ENCODE peak calls at places on chromosomes 12 and 14, in nine cellular contexts. C is thyroid gland, M is suprapubic skin, W is tibial nerve, G is IMR-90, I is A549, V is lower leg skin, Z is heart left ventricle, T is esophagus squamous epithelium. S is an unnamed sample.
A peak's percentile ranks its signal among the peaks of the same experiment; 100 is the strongest.

GRCh38 chr14:90388437-90388836 is 8.4 kb upstream of the CALM1 start:
- DNase-seq in I (peak; percentile 79), G (peak; percentile 90), Z (no peak), W (no peak), M (no peak), T (no peak), C (peak; percentile 60), V (no peak), S (peak; percentile 63)

GRCh38 chr12:124044021-124044420 is 71.0 kb downstream of the ZNF664 start:
- DNase-seq in M (no peak), W (no peak), G (no peak), C (no peak), T (no peak), Z (no peak), I (no peak), V (no peak), S (no peak)

GRCh38 chr14:26888592-26888991 is 290.8 kb upstream of the NOVA1 start:
- DNase-seq in T (no peak), I (no peak), C (no peak), G (no peak), M (no peak), W (no peak), V (no peak), Z (no peak), S (no peak)

GRCh38 chr14:68282479-68283377 is 463.1 kb downstream of the RAD51B start:
- DNase-seq in V (no peak), I (no peak), T (no peak), W (no peak), M (no peak), G (no peak), C (no peak), Z (no peak), S (no peak)

GRCh38 chr12:94262228-94263010 is 114.0 kb downstream of the PLXNC1 start:
- DNase-seq in G (peak; percentile 96), C (peak; percentile 99), Z (peak; percentile 91), M (peak; percentile 89), I (peak; percentile 38), W (peak; percentile 76), T (peak; percentile 56), V (peak; percentile 85), S (peak; percentile 80)

GRCh38 chr12:26017484-26018211 is 59.2 kb downstream of the RASSF8 start:
- DNase-seq in Z (peak; percentile 21), I (peak; percentile 60), C (peak; percentile 35), T (no peak), V (no peak), M (no peak), G (peak; percentile 36), W (no peak), S (no peak)

GRCh38 chr12:123364532-123365140 is at the start of gene SBNO1:
- DNase-seq in T (peak; percentile 73), Z (peak; percentile 93), G (peak; percentile 85), W (peak; percentile 85), V (peak; percentile 88), M (peak; percentile 96), C (peak; percentile 90), I (peak; percentile 94), S (peak; percentile 88)

GRCh38 chr12:124470806-124471205 is 96.6 kb downstream of the NCOR2 start:
- DNase-seq in V (no peak), Z (peak; percentile 15), G (no peak), I (no peak), T (no peak), C (no peak), M (no peak), W (no peak), S (no peak)

GRCh38 chr14:104792101-104792884 is 3.3 kb downstream of the AKT1 start:
- DNase-seq in I (no peak), C (peak; percentile 86), V (no peak), G (no peak), W (no peak), T (no peak), M (no peak), Z (peak; percentile 88), S (no peak)

GRCh38 chr12:10982244-10982643 is 4.5 kb downstream of the TAS2R50 start:
- DNase-seq in Z (no peak), W (no peak), T (no peak), G (no peak), C (no peak), V (no peak), M (no peak), I (no peak), S (no peak)

GRCh38 chr14:102654298-102654697 is 61.8 kb downstream of the RCOR1 start:
- DNase-seq in V (no peak), M (no peak), Z (no peak), I (no peak), T (no peak), C (no peak), G (no peak), W (no peak), S (no peak)

GRCh38 chr12:71938728-71939385 is at the start of gene TPH2:
- DNase-seq in Z (peak; percentile 35), T (no peak), W (no peak), V (no peak), M (no peak), C (peak; percentile 45), G (peak; percentile 68), I (peak; percentile 61), S (no peak)

GRCh38 chr14:80781968-80782367 is 159.6 kb downstream of the CEP128 start:
- DNase-seq in Z (no peak), W (no peak), G (peak; percentile 47), M (no peak), I (no peak), V (no peak), T (no peak), C (no peak), S (no peak)

DNA sequence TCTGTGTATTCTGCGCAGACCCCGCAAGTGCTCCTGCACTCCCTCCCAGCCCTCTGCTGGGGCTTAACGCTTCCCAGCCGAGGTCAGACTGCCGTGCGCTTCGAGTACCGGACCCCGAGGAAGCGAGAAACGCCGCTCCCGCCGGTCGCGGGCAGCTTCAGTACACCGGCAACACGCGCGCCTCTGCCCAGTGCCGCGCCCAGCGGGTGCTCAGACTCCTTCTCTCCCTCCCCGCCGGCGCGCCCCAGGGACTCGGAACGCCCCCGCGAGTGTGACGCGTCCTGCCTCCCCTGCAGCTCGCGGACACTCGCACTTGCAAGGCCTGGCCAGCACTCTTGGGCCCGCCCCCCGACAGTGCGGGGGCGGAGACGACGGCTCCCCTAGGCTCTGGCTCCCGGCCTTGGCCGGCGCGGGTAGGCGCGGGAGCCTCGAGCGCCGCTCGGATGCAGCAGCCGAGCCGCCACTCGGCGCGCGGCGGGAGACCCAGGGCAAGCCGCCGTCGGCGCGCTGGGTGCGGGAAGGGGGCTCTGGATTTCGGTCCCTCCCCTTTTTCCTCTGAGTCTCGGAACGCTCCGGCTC is at the start of gene PTGER2:
- DNase-seq in T (peak; percentile 14), C (peak; percentile 62), I (peak; percentile 63), V (peak; percentile 78), M (peak; percentile 92), Z (peak; percentile 83), W (peak; percentile 54), G (peak; percentile 97), S (peak; percentile 54)
- TF ChIP-seq POLR2A in T (peak; percentile 83), C (peak; percentile 37), I (no peak), V (no peak), M (peak; percentile 58), Z (no peak), W (no peak), G (peak; percentile 80), S (peak; percentile 50)

GRCh38 chr12:132517013-132517739 is 27.2 kb downstream of the FBRSL1 start:
- DNase-seq in M (no peak), Z (no peak), C (no peak), V (no peak), I (no peak), W (no peak), G (no peak), T (no peak), S (no peak)
- TF ChIP-seq POLR2A in M (no peak), Z (no peak), C (no peak), V (no peak), I (no peak), W (no peak), G (no peak), T (no peak), S (no peak)

GRCh38 chr14:96497586-96497985 is 4.6 kb upstream of the PAPOLA start:
- DNase-seq in G (no peak), I (no peak), C (no peak), V (no peak), M (no peak), Z (no peak), T (no peak), W (no peak), S (no peak)

GRCh38 chr14:96507723-96508122 is 5.5 kb downstream of the PAPOLA start:
- DNase-seq in I (no peak), G (no peak), W (no peak), T (no peak), V (no peak), Z (no peak), C (no peak), M (no peak), S (no peak)

GRCh38 chr14:96501383-96501745 is 818 bp upstream of the PAPOLA start:
- DNase-seq in I (no peak), C (no peak), Z (no peak), W (no peak), G (no peak), M (no peak), T (no peak), V (no peak), S (no peak)

GRCh38 chr14:96501746-96502620 is at the start of gene PAPOLA:
- DNase-seq in M (peak; percentile 97), I (peak; percentile 97), V (peak; percentile 93), G (peak; percentile 95), Z (peak; percentile 97), C (peak; percentile 94), T (peak; percentile 58), W (peak; percentile 86), S (peak; percentile 88)

GRCh38 chr14:96502621-96503251 is 554 bp downstream of the PAPOLA start:
- DNase-seq in Z (peak; percentile 59), I (peak; percentile 41), W (no peak), G (peak; percentile 13), C (peak; percentile 53), M (peak; percentile 82), V (peak; percentile 35), T (no peak), S (peak; percentile 30)
- TF ChIP-seq POLR2A in Z (no peak), I (no peak), W (no peak), G (no peak), C (no peak), M (no peak), V (peak; percentile 7), T (no peak), S (no peak)

GRCh38 chr12:96371787-96372699 is 28.2 kb downstream of the CDK17 start:
- DNase-seq in Z (no peak), W (no peak), C (no peak), G (no peak), M (no peak), V (no peak), I (no peak), T (no peak), S (no peak)

GRCh38 chr12:96376865-96377264 is 23.4 kb downstream of the CDK17 start:
- DNase-seq in I (no peak), C (no peak), G (no peak), Z (no peak), M (no peak), T (no peak), W (no peak), V (no peak), S (no peak)

GRCh38 chr12:96378319-96378718 is 21.9 kb downstream of the CDK17 start:
- DNase-seq in V (no peak), I (no peak), W (no peak), T (no peak), M (no peak), C (no peak), G (no peak), Z (no peak), S (no peak)

GRCh38 chr12:96375173-96375572 is 25.1 kb downstream of the CDK17 start:
- DNase-seq in M (no peak), C (no peak), G (no peak), I (no peak), W (no peak), T (no peak), V (no peak), Z (no peak), S (no peak)

GRCh38 chr12:96375841-96376249 is 24.4 kb downstream of the CDK17 start:
- DNase-seq in W (no peak), V (no peak), T (no peak), Z (no peak), I (no peak), G (no peak), C (no peak), M (no peak), S (no peak)
- TF ChIP-seq POLR2A in W (no peak), V (no peak), T (no peak), Z (no peak), I (no peak), G (no peak), C (no peak), M (no peak), S (no peak)